ENCODE peak calls at places on chromosome 17, in ten cellular contexts. X, L, B, F, S, U, H, I, Y and D are unnamed samples.

GRCh38 chr17:72121164-72122001 is 563 bp downstream of the SOX9 start:
- DNase-seq in X (no peak), L (no peak), B (peak), F (no peak), S (peak), U (peak), H (no peak), I (peak), Y (peak), D (no peak)

GRCh38 chr17:56863974-56864373 is 30.0 kb downstream of the DGKE start:
- DNase-seq in X (no peak), L (no peak), B (no peak), F (no peak), S (no peak), U (no peak), H (no peak), I (no peak), Y (no peak), D (no peak)

GRCh38 chr17:28536532-28537218 is 15.7 kb downstream of the UNC119 start:
- DNase-seq in X (no peak), L (no peak), B (no peak), F (no peak), S (no peak), U (no peak), H (no peak), I (no peak), Y (no peak), D (no peak)

GRCh38 chr17:28684963-28685362 is 23.0 kb downstream of the SUPT6H start:
- DNase-seq in X (no peak), L (no peak), B (no peak), F (no peak), S (peak), U (peak), H (no peak), I (peak), Y (no peak), D (peak)

GRCh38 chr17:76989519-76989918 is 121.3 kb downstream of the MGAT5B start:
- DNase-seq in X (no peak), L (no peak), B (no peak), F (no peak), S (no peak), U (no peak), H (no peak), I (no peak), Y (no peak), D (no peak)

GRCh38 chr17:27893834-27894503 is 804 bp upstream of the LYRM9 start:
- DNase-seq in X (no peak), L (no peak), B (no peak), F (no peak), S (no peak), U (no peak), H (no peak), I (no peak), Y (no peak), D (no peak)

GRCh38 chr17:43477832-43478634 is 5.7 kb upstream of the DHX8 start:
- DNase-seq in X (no peak), L (no peak), B (no peak), F (no peak), S (no peak), U (no peak), H (no peak), I (no peak), Y (no peak), D (no peak)

GRCh38 chr17:64767269-64767997 is 105.3 kb upstream of the SMURF2 start:
- DNase-seq in X (no peak), L (no peak), B (peak), F (no peak), S (no peak), U (no peak), H (no peak), I (no peak), Y (no peak), D (no peak)

GRCh38 chr17:77842906-77843249 is 115.6 kb upstream of the TNRC6C start:
- DNase-seq in X (no peak), L (no peak), B (no peak), F (no peak), S (no peak), U (no peak), H (no peak), I (no peak), Y (no peak), D (no peak)

GRCh38 chr17:5122586-5123342 is 6.9 kb downstream of the USP6 start:
- DNase-seq in X (no peak), L (peak), B (no peak), F (no peak), S (no peak), U (peak), H (no peak), I (no peak), Y (no peak), D (no peak)

GRCh38 chr17:66647391-66647983 is 187.4 kb upstream of the CACNG5 start:
- DNase-seq in X (no peak), L (no peak), B (no peak), F (no peak), S (no peak), U (peak), H (no peak), I (no peak), Y (no peak), D (no peak)

GRCh38 chr17:80737106-80738019 is 192.7 kb downstream of the RPTOR start:
- DNase-seq in X (peak), L (no peak), B (no peak), F (no peak), S (no peak), U (no peak), H (no peak), I (no peak), Y (no peak), D (no peak)

GRCh38 chr17:57399690-57400089 is 143.4 kb downstream of the MSI2 start:
- DNase-seq in X (peak), L (no peak), B (no peak), F (no peak), S (no peak), U (no peak), H (no peak), I (no peak), Y (no peak), D (no peak)

GRCh38 chr17:41592601-41593305 is 6.1 kb upstream of the KRT14 start:
- DNase-seq in X (no peak), L (no peak), B (no peak), F (no peak), S (no peak), U (peak), H (no peak), I (no peak), Y (no peak), D (no peak)

GRCh38 chr17:68939195-68939594 is 16.0 kb downstream of the ABCA8 start:
- DNase-seq in X (no peak), L (no peak), B (no peak), F (no peak), S (no peak), U (no peak), H (no peak), I (no peak), Y (no peak), D (no peak)

GRCh38 chr17:17507465-17508011 is 11.3 kb upstream of the RASD1 start:
- DNase-seq in X (no peak), L (no peak), B (no peak), F (no peak), S (no peak), U (peak), H (no peak), I (no peak), Y (no peak), D (no peak)

GRCh38 chr17:62188713-62189112 is 123.6 kb upstream of the MED13 start:
- DNase-seq in X (no peak), L (no peak), B (no peak), F (no peak), S (peak), U (no peak), H (no peak), I (peak), Y (no peak), D (no peak)

GRCh38 chr17:75270218-75270965 is 639 bp downstream of the MIF4GD start:
- DNase-seq in X (peak), L (no peak), B (no peak), F (peak), S (peak), U (peak), H (no peak), I (peak), Y (peak), D (peak)

GRCh38 chr17:17554266-17554665 is 37.2 kb downstream of the PEMT start:
- DNase-seq in X (no peak), L (no peak), B (no peak), F (no peak), S (no peak), U (no peak), H (no peak), I (no peak), Y (no peak), D (no peak)

GRCh38 chr17:61459968-61460718 is 7.9 kb downstream of the TBX4 start:
- DNase-seq in X (no peak), L (no peak), B (no peak), F (no peak), S (no peak), U (no peak), H (no peak), I (no peak), Y (no peak), D (no peak)

GRCh38 chr17:58323420-58324408 is 4.9 kb downstream of the TSPOAP1 start:
- DNase-seq in X (no peak), L (no peak), B (no peak), F (no peak), S (no peak), U (no peak), H (no peak), I (no peak), Y (no peak), D (no peak)

GRCh38 chr17:36048061-36048460 is 16.0 kb upstream of the CCL18 start:
- DNase-seq in X (no peak), L (no peak), B (no peak), F (no peak), S (no peak), U (no peak), H (no peak), I (no peak), Y (no peak), D (no peak)

GRCh38 chr17:29003289-29003688 is 2.5 kb downstream of the SEZ6 start:
- DNase-seq in X (no peak), L (no peak), B (no peak), F (no peak), S (no peak), U (no peak), H (no peak), I (no peak), Y (no peak), D (no peak)

GRCh38 chr17:9371019-9371418 is 204.6 kb downstream of the STX8 start:
- DNase-seq in X (no peak), L (no peak), B (no peak), F (no peak), S (peak), U (no peak), H (no peak), I (peak), Y (peak), D (peak)

GRCh38 chr17:16534236-16534635 is 34.8 kb downstream of the ZNF287 start:
- DNase-seq in X (no peak), L (no peak), B (no peak), F (no peak), S (no peak), U (no peak), H (no peak), I (no peak), Y (no peak), D (no peak)

GRCh38 chr17:45309400-45309799 is 7.4 kb downstream of the MAP3K14 start:
- DNase-seq in X (no peak), L (no peak), B (no peak), F (no peak), S (no peak), U (no peak), H (no peak), I (no peak), Y (no peak), D (no peak)

GRCh38 chr17:45310380-45311324 is 6.2 kb downstream of the MAP3K14 start:
- DNase-seq in X (no peak), L (no peak), B (no peak), F (no peak), S (no peak), U (peak), H (no peak), I (peak), Y (no peak), D (no peak)

GRCh38 chr17:45312477-45313418 is 4.1 kb downstream of the MAP3K14 start:
- DNase-seq in X (no peak), L (no peak), B (no peak), F (no peak), S (no peak), U (no peak), H (no peak), I (peak), Y (no peak), D (no peak)

GRCh38 chr17:45311762-45312476 is 4.9 kb downstream of the MAP3K14 start:
- DNase-seq in X (peak), L (peak), B (no peak), F (peak), S (peak), U (peak), H (no peak), I (peak), Y (peak), D (peak)

DNA sequence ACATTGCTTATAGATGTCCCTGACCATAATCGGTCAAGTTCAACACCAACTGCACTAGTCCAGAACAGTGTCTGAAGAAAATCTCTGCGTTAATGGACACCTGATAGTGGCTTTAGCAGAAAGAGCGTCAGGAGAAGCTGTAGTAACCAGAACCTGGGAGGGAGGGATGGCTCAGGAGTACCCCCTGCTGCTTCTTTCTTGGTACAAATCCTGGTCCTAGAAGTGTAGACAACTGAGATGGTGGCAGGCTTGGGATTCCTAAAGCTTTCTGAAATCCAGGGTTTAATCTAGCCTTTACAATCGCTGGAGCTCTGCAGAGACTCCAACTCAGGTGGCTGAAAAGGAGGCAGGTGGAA is 5.4 kb downstream of the MAP3K14 start:
- DNase-seq in X (no peak), L (no peak), B (no peak), F (no peak), S (no peak), U (no peak), H (no peak), I (no peak), Y (no peak), D (no peak)
- TF ChIP-seq CTCF in X (peak), L (no peak), B (no peak), F (no peak), S (peak), U (no peak), H (no peak), I (peak), Y (no peak), D (peak)

DNA sequence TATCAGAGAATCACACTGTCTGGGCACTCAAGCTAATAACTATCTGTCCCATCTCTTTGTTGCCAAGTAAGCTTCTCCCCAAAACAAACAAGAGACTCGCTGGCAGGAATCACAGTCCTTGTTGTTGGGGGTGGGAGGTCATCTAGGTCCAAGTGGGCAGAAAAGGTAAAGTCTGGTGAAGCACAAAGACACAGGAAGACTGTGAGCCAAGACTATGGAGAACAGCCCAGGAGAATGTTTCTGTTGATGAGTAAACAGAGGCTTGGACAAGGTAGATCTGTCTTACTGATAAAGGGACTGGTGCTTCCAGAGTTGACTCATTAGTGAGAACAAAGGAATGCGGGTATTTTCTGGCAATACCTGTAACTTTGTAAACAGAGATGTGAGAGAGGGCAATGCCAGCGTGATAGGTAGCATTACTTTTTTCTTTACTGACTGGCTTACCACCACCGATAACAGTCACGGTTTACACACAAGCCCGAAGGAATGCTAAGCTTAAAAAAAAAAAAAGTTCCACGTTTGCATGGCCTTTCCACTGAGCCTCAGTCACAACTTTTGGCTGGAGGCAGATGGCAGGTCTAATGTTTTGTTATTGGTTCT is 11.5 kb upstream of the MMD start:
- DNase-seq in X (no peak), L (no peak), B (no peak), F (no peak), S (peak), U (no peak), H (no peak), I (peak), Y (no peak), D (no peak)
- H3K27ac ChIP-seq in X (no peak), L (peak), B (no peak), F (no peak), S (peak), U (peak), H (peak), I (peak), Y (no peak), D (peak)

GRCh38 chr17:15249487-15249886 is 15.6 kb downstream of the PMP22 start:
- DNase-seq in X (no peak), L (no peak), B (no peak), F (no peak), S (no peak), U (no peak), H (no peak), I (no peak), Y (no peak), D (no peak)

GRCh38 chr17:15250459-15250858 is 14.7 kb downstream of the PMP22 start:
- DNase-seq in X (no peak), L (no peak), B (no peak), F (no peak), S (no peak), U (no peak), H (no peak), I (no peak), Y (no peak), D (no peak)

GRCh38 chr17:15247891-15248529 is 17.1 kb downstream of the PMP22 start:
- DNase-seq in X (peak), L (no peak), B (peak), F (no peak), S (no peak), U (no peak), H (no peak), I (peak), Y (no peak), D (no peak)
- TF ChIP-seq CTCF in X (peak), L (peak), B (peak), F (no peak), S (peak), U (peak), H (peak), I (peak), Y (peak), D (peak)

DNA sequence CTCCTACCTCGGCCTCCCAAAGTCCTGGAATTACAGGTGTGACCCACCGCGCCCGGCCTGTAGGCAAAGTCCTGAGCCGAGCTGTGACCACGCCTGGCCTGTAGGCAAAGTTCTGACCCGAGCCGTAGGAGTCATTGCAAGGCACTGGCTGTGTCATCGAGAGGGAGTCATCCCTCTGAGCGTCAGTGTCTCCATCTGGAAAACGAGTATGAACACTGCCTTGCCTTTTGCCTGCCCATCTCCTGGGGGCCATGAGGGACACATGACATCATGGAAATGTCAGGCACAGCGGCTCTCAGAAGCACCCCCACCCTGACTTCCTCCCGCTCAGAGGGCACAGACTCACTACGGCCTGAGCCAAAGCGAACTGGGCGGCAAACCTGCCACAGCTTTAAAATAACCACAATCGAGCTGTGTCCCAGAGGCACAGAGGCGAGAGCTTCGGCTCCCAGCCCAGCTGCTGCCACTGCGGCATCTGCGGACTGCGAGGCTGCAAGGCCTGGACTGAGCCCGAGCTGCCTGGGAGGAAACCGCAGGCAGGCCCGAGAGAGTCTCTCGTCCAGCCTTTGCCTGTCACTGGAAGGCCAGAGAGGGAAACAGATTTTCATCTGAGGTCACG is 50.8 kb downstream of the RPH3AL start:
- DNase-seq in X (no peak), L (peak), B (peak), F (no peak), S (no peak), U (peak), H (no peak), I (peak), Y (peak), D (no peak)
- H3K27ac ChIP-seq in X (no peak), L (no peak), B (peak), F (no peak), S (no peak), U (peak), H (peak), I (no peak), Y (peak), D (no peak)

GRCh38 chr17:19319771-19320505 is 42.6 kb downstream of the B9D1 start:
- DNase-seq in X (no peak), L (no peak), B (no peak), F (no peak), S (no peak), U (no peak), H (no peak), I (no peak), Y (no peak), D (no peak)

GRCh38 chr17:19322129-19322505 is 40.4 kb downstream of the B9D1 start:
- DNase-seq in X (no peak), L (no peak), B (no peak), F (no peak), S (no peak), U (no peak), H (no peak), I (no peak), Y (no peak), D (no peak)

GRCh38 chr17:19322861-19323260 is 39.7 kb downstream of the B9D1 start:
- DNase-seq in X (no peak), L (no peak), B (no peak), F (no peak), S (no peak), U (no peak), H (no peak), I (no peak), Y (no peak), D (no peak)

GRCh38 chr17:19320876-19321275 is 41.6 kb downstream of the B9D1 start:
- DNase-seq in X (no peak), L (no peak), B (no peak), F (no peak), S (no peak), U (no peak), H (no peak), I (no peak), Y (no peak), D (no peak)

DNA sequence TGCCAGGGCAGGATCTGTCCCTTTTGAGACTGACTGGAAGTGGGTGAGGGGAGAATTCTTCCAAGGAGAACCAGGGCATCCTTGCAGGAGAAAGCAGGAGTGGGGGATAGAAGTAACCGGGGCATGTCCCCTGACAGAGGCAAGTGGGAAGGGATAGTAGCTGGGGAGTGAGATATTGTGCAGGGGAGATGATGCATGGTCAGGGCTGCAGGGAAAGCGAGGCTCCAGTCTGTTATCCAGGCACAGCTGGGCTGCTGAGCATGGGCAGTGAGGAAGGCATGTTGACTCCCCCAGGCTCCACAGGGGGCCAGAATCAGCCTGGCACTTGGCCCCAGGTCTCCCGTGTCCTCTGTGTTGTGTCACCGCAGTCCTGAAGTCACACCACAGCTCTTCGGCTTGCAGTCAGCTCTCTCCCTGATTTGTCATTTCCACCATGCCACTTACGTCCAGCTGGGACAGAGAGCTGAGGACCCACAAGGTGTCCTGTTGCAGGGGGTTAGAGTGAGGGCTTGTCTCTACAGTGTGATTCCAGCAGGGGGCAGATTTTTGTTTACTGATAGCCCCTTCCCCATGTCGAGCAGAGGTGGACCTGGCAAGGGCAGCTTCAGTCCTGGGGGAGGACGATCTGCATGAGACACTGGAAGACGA is 40.9 kb downstream of the B9D1 start:
- DNase-seq in X (no peak), L (no peak), B (no peak), F (no peak), S (no peak), U (no peak), H (no peak), I (no peak), Y (no peak), D (no peak)
- TF ChIP-seq CTCF in X (peak), L (no peak), B (peak), F (no peak), S (no peak), U (no peak), H (no peak), I (peak), Y (peak), D (peak)